ENCODE peak calls at places on chromosome 9, in nine cellular contexts. One of them, this sample, is unnamed.
A peak's percentile ranks its signal among the peaks of the same experiment; 100 is the strongest.

GRCh38 chr9:86368871-86369521 is 14.8 kb upstream of the TUT7 start:
- DNase-seq in tibial nerve: no peak
- DNase-seq in PC-9: peak; percentile 78
- DNase-seq in H9: no peak
- DNase-seq in CD8-positive, alpha-beta T cell: no peak
- DNase-seq in colonic mucosa: no peak
- DNase-seq in left ventricle myocardium inferior: no peak
- DNase-seq in HCT116: no peak
- DNase-seq in heart left ventricle: no peak
- DNase-seq in this sample: no peak

GRCh38 chr9:9913276-9913832 is 699.4 kb downstream of the PTPRD start:
- DNase-seq in PC-9: no peak
- DNase-seq in colonic mucosa: no peak
- DNase-seq in tibial nerve: no peak
- DNase-seq in CD8-positive, alpha-beta T cell: no peak
- DNase-seq in left ventricle myocardium inferior: no peak
- DNase-seq in H9: no peak
- DNase-seq in HCT116: no peak
- DNase-seq in heart left ventricle: no peak
- DNase-seq in this sample: no peak

GRCh38 chr9:116234091-116234490 is 80.5 kb downstream of the PAPPA start:
- DNase-seq in left ventricle myocardium inferior: no peak
- DNase-seq in HCT116: no peak
- DNase-seq in PC-9: no peak
- DNase-seq in heart left ventricle: peak; percentile 38
- DNase-seq in CD8-positive, alpha-beta T cell: no peak
- DNase-seq in H9: no peak
- DNase-seq in colonic mucosa: no peak
- DNase-seq in tibial nerve: no peak
- DNase-seq in this sample: no peak

GRCh38 chr9:124122813-124123462 is 111.4 kb downstream of the LHX2 start:
- DNase-seq in H9: no peak
- DNase-seq in heart left ventricle: no peak
- DNase-seq in tibial nerve: no peak
- DNase-seq in colonic mucosa: no peak
- DNase-seq in PC-9: no peak
- DNase-seq in HCT116: no peak
- DNase-seq in left ventricle myocardium inferior: no peak
- DNase-seq in CD8-positive, alpha-beta T cell: no peak
- DNase-seq in this sample: no peak

GRCh38 chr9:15416880-15417279 is 5.8 kb upstream of the SNAPC3 start:
- DNase-seq in tibial nerve: no peak
- DNase-seq in left ventricle myocardium inferior: no peak
- DNase-seq in colonic mucosa: peak; percentile 69
- DNase-seq in PC-9: peak; percentile 49
- DNase-seq in H9: peak; percentile 42
- DNase-seq in CD8-positive, alpha-beta T cell: no peak
- DNase-seq in HCT116: no peak
- DNase-seq in heart left ventricle: no peak
- DNase-seq in this sample: peak; percentile 84

GRCh38 chr9:101362450-101362849 is 22.4 kb downstream of the BAAT start:
- DNase-seq in CD8-positive, alpha-beta T cell: no peak
- DNase-seq in HCT116: no peak
- DNase-seq in left ventricle myocardium inferior: no peak
- DNase-seq in PC-9: no peak
- DNase-seq in tibial nerve: no peak
- DNase-seq in heart left ventricle: no peak
- DNase-seq in colonic mucosa: no peak
- DNase-seq in H9: no peak
- DNase-seq in this sample: no peak

GRCh38 chr9:11086561-11086960 is 473.8 kb upstream of the PTPRD start:
- DNase-seq in H9: no peak
- DNase-seq in left ventricle myocardium inferior: no peak
- DNase-seq in CD8-positive, alpha-beta T cell: no peak
- DNase-seq in HCT116: no peak
- DNase-seq in tibial nerve: no peak
- DNase-seq in PC-9: no peak
- DNase-seq in colonic mucosa: no peak
- DNase-seq in heart left ventricle: no peak
- DNase-seq in this sample: no peak

GRCh38 chr9:32551491-32552049 is 557 bp upstream of the SMIM27 start:
- DNase-seq in left ventricle myocardium inferior: no peak
- DNase-seq in tibial nerve: no peak
- DNase-seq in heart left ventricle: no peak
- DNase-seq in PC-9: no peak
- DNase-seq in CD8-positive, alpha-beta T cell: peak; percentile 12
- DNase-seq in HCT116: peak; percentile 7
- DNase-seq in H9: peak; percentile 33
- DNase-seq in colonic mucosa: peak; percentile 53
- DNase-seq in this sample: no peak

GRCh38 chr9:3809724-3810123 is 283.9 kb upstream of the RFX3 start:
- DNase-seq in CD8-positive, alpha-beta T cell: no peak
- DNase-seq in heart left ventricle: no peak
- DNase-seq in HCT116: peak; percentile 22
- DNase-seq in H9: no peak
- DNase-seq in left ventricle myocardium inferior: no peak
- DNase-seq in tibial nerve: no peak
- DNase-seq in colonic mucosa: no peak
- DNase-seq in PC-9: no peak
- DNase-seq in this sample: no peak

GRCh38 chr9:115198018-115198417 is 80.1 kb upstream of the TNC start:
- DNase-seq in CD8-positive, alpha-beta T cell: no peak
- DNase-seq in H9: no peak
- DNase-seq in PC-9: no peak
- DNase-seq in left ventricle myocardium inferior: peak; percentile 28
- DNase-seq in tibial nerve: no peak
- DNase-seq in heart left ventricle: peak; percentile 79
- DNase-seq in HCT116: no peak
- DNase-seq in colonic mucosa: peak; percentile 29
- DNase-seq in this sample: peak; percentile 32

GRCh38 chr9:131528886-131529505 is 2.1 kb downstream of the UCK1 start:
- DNase-seq in tibial nerve: no peak
- DNase-seq in H9: no peak
- DNase-seq in PC-9: no peak
- DNase-seq in CD8-positive, alpha-beta T cell: no peak
- DNase-seq in heart left ventricle: no peak
- DNase-seq in colonic mucosa: no peak
- DNase-seq in HCT116: no peak
- DNase-seq in left ventricle myocardium inferior: no peak
- DNase-seq in this sample: no peak

GRCh38 chr9:129809346-129809745 is 6.4 kb downstream of the TOR1B start:
- DNase-seq in heart left ventricle: no peak
- DNase-seq in HCT116: no peak
- DNase-seq in colonic mucosa: no peak
- DNase-seq in tibial nerve: no peak
- DNase-seq in PC-9: no peak
- DNase-seq in CD8-positive, alpha-beta T cell: no peak
- DNase-seq in left ventricle myocardium inferior: no peak
- DNase-seq in H9: no peak
- DNase-seq in this sample: no peak
- H3K4me1 ChIP-seq in heart left ventricle: peaks cover under 1% of the 10 kb centered on the region
- H3K4me1 ChIP-seq in HCT116: peaks cover under 1% of the 10 kb centered on the region
- H3K4me1 ChIP-seq in colonic mucosa: peaks cover 17% of the 10 kb centered on the region
- H3K4me1 ChIP-seq in tibial nerve: peaks cover 1% of the 10 kb centered on the region
- H3K4me1 ChIP-seq in PC-9: peaks cover 2% of the 10 kb centered on the region
- H3K4me1 ChIP-seq in CD8-positive, alpha-beta T cell: peaks cover 12% of the 10 kb centered on the region
- H3K4me1 ChIP-seq in left ventricle myocardium inferior: peaks cover 1% of the 10 kb centered on the region
- H3K4me1 ChIP-seq in H9: no peaks in the 10 kb centered on the region
- H3K4me1 ChIP-seq in this sample: peaks cover 47% of the 10 kb centered on the region

DNA sequence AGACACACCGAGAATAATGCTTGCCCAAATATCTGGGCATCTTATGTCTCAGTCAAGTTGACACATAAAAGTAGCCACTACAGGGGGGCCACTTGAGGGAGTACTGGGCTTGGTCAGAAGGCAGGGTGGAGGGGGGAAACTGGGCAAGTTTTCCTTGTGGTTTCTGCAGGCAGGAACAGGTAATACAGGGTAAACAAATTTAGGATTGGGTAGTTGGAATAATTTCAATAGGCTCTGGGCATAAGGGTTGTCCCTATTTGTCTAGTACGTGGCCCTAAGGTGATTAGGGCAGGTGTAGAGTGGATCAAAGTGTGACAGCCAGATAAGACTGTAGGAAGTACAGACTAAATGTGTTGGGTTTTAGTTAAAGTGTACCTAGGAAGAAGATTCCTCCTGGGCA is 353.1 kb downstream of the TLE4 start:
- DNase-seq in CD8-positive, alpha-beta T cell: no peak
- DNase-seq in heart left ventricle: no peak
- DNase-seq in left ventricle myocardium inferior: no peak
- DNase-seq in PC-9: no peak
- DNase-seq in colonic mucosa: no peak
- DNase-seq in tibial nerve: no peak
- DNase-seq in HCT116: no peak
- DNase-seq in H9: no peak
- DNase-seq in this sample: no peak
- H3K9me3 ChIP-seq in CD8-positive, alpha-beta T cell: no peaks in the 10 kb centered on the region
- H3K9me3 ChIP-seq in heart left ventricle: no peaks in the 10 kb centered on the region
- H3K9me3 ChIP-seq in left ventricle myocardium inferior: no peaks in the 10 kb centered on the region
- H3K9me3 ChIP-seq in PC-9: no peaks in the 10 kb centered on the region
- H3K9me3 ChIP-seq in colonic mucosa: no peaks in the 10 kb centered on the region
- H3K9me3 ChIP-seq in tibial nerve: no peaks in the 10 kb centered on the region
- H3K9me3 ChIP-seq in HCT116: no peaks in the 10 kb centered on the region
- H3K9me3 ChIP-seq in H9: no peaks in the 10 kb centered on the region
- H3K9me3 ChIP-seq in this sample: no peaks in the 10 kb centered on the region

GRCh38 chr9:92506184-92506857 is 24.0 kb upstream of the ASPN start:
- DNase-seq in tibial nerve: no peak
- DNase-seq in CD8-positive, alpha-beta T cell: no peak
- DNase-seq in H9: no peak
- DNase-seq in colonic mucosa: no peak
- DNase-seq in HCT116: no peak
- DNase-seq in heart left ventricle: peak; percentile 49
- DNase-seq in PC-9: peak; percentile 88
- DNase-seq in left ventricle myocardium inferior: no peak
- DNase-seq in this sample: no peak

GRCh38 chr9:92507005-92507404 is 24.7 kb upstream of the ASPN start:
- DNase-seq in PC-9: no peak
- DNase-seq in left ventricle myocardium inferior: no peak
- DNase-seq in HCT116: no peak
- DNase-seq in colonic mucosa: no peak
- DNase-seq in CD8-positive, alpha-beta T cell: no peak
- DNase-seq in tibial nerve: no peak
- DNase-seq in H9: no peak
- DNase-seq in heart left ventricle: no peak
- DNase-seq in this sample: no peak

GRCh38 chr9:92507496-92507895 is 25.2 kb upstream of the ASPN start:
- DNase-seq in PC-9: no peak
- DNase-seq in HCT116: no peak
- DNase-seq in CD8-positive, alpha-beta T cell: no peak
- DNase-seq in H9: no peak
- DNase-seq in left ventricle myocardium inferior: no peak
- DNase-seq in heart left ventricle: no peak
- DNase-seq in colonic mucosa: no peak
- DNase-seq in tibial nerve: no peak
- DNase-seq in this sample: no peak

GRCh38 chr9:92510747-92511146 is 25.0 kb downstream of the ECM2 start:
- DNase-seq in tibial nerve: no peak
- DNase-seq in CD8-positive, alpha-beta T cell: no peak
- DNase-seq in heart left ventricle: no peak
- DNase-seq in left ventricle myocardium inferior: no peak
- DNase-seq in HCT116: no peak
- DNase-seq in PC-9: no peak
- DNase-seq in H9: no peak
- DNase-seq in colonic mucosa: no peak
- DNase-seq in this sample: no peak

GRCh38 chr9:92508018-92508417 is 25.7 kb upstream of the ASPN start:
- DNase-seq in left ventricle myocardium inferior: peak; percentile 22
- DNase-seq in tibial nerve: no peak
- DNase-seq in PC-9: no peak
- DNase-seq in heart left ventricle: no peak
- DNase-seq in H9: no peak
- DNase-seq in HCT116: no peak
- DNase-seq in colonic mucosa: no peak
- DNase-seq in CD8-positive, alpha-beta T cell: no peak
- DNase-seq in this sample: no peak
- TF ChIP-seq CTCF in left ventricle myocardium inferior: peak; percentile 20
- TF ChIP-seq CTCF in tibial nerve: no peak
- TF ChIP-seq CTCF in PC-9: no peak
- TF ChIP-seq CTCF in heart left ventricle: no peak
- TF ChIP-seq CTCF in H9: no peak
- TF ChIP-seq CTCF in HCT116: no peak
- TF ChIP-seq CTCF in colonic mucosa: no peak
- TF ChIP-seq CTCF in CD8-positive, alpha-beta T cell: no peak
- TF ChIP-seq CTCF in this sample: no peak

GRCh38 chr9:93467062-93467416 is 13.7 kb upstream of the FAM120AOS start:
- DNase-seq in colonic mucosa: no peak
- DNase-seq in H9: no peak
- DNase-seq in heart left ventricle: no peak
- DNase-seq in CD8-positive, alpha-beta T cell: no peak
- DNase-seq in left ventricle myocardium inferior: no peak
- DNase-seq in HCT116: no peak
- DNase-seq in PC-9: no peak
- DNase-seq in tibial nerve: no peak
- DNase-seq in this sample: no peak

GRCh38 chr9:93471135-93471534 is 17.8 kb upstream of the FAM120AOS start:
- DNase-seq in left ventricle myocardium inferior: no peak
- DNase-seq in colonic mucosa: no peak
- DNase-seq in CD8-positive, alpha-beta T cell: no peak
- DNase-seq in PC-9: no peak
- DNase-seq in heart left ventricle: no peak
- DNase-seq in tibial nerve: no peak
- DNase-seq in HCT116: no peak
- DNase-seq in H9: no peak
- DNase-seq in this sample: no peak

GRCh38 chr9:93467462-93467861 is 14.1 kb upstream of the FAM120AOS start:
- DNase-seq in colonic mucosa: peak; percentile 84
- DNase-seq in heart left ventricle: no peak
- DNase-seq in PC-9: no peak
- DNase-seq in HCT116: no peak
- DNase-seq in H9: no peak
- DNase-seq in left ventricle myocardium inferior: no peak
- DNase-seq in CD8-positive, alpha-beta T cell: no peak
- DNase-seq in tibial nerve: no peak
- DNase-seq in this sample: peak; percentile 82

GRCh38 chr9:93470391-93470790 is 17.0 kb upstream of the FAM120AOS start:
- DNase-seq in left ventricle myocardium inferior: no peak
- DNase-seq in tibial nerve: no peak
- DNase-seq in HCT116: no peak
- DNase-seq in CD8-positive, alpha-beta T cell: no peak
- DNase-seq in heart left ventricle: no peak
- DNase-seq in H9: no peak
- DNase-seq in PC-9: no peak
- DNase-seq in colonic mucosa: no peak
- DNase-seq in this sample: no peak

DNA sequence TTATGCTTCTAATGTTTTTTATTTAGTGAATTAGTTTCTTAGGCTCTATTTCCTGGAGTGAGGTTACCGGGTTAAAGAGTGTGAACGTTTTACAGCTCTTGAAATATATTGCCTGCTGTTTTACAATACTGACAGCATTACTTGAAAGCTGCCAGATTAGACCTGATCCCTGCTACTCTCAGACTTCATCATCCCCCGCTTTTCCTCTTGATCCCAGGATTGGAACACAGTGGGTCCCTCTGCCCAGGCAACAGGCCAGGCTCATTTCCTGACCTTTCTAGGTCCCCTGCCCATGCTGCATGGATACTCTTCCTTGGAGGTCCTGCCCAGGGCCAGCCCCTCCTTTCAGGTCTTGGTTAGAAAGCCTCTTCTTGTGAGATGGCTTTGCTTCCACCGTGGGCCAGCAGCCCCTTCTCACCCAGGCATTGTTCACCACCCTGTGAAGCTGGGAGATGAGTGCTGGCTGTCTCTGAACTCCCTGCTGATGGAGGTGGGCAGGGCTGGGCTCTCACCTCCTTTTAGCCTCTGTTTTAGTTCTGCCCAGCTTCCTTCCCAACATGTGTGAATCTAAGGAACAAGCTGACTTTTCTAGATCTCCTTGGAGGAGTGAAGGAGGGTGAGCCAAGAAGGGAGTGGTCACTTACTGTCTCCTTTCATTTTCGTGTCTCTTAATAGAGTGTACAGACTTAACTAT is 15.5 kb upstream of the FAM120AOS start:
- DNase-seq in heart left ventricle: no peak
- DNase-seq in tibial nerve: no peak
- DNase-seq in colonic mucosa: peak; percentile 71
- DNase-seq in CD8-positive, alpha-beta T cell: no peak
- DNase-seq in PC-9: no peak
- DNase-seq in left ventricle myocardium inferior: no peak
- DNase-seq in H9: no peak
- DNase-seq in HCT116: no peak
- DNase-seq in this sample: peak; percentile 66
- H3K4me1 ChIP-seq in heart left ventricle: peaks cover 66% of the 10 kb centered on the region
- H3K4me1 ChIP-seq in tibial nerve: peaks cover 48% of the 10 kb centered on the region
- H3K4me1 ChIP-seq in colonic mucosa: peaks cover 24% of the 10 kb centered on the region
- H3K4me1 ChIP-seq in CD8-positive, alpha-beta T cell: peaks cover 40% of the 10 kb centered on the region
- H3K4me1 ChIP-seq in PC-9: peaks cover 35% of the 10 kb centered on the region
- H3K4me1 ChIP-seq in left ventricle myocardium inferior: peaks cover 76% of the 10 kb centered on the region
- H3K4me1 ChIP-seq in H9: peaks cover 18% of the 10 kb centered on the region
- H3K4me1 ChIP-seq in HCT116: peaks cover 20% of the 10 kb centered on the region
- H3K4me1 ChIP-seq in this sample: peaks cover 67% of the 10 kb centered on the region

This sample was measured in mucosa of descending colon.